ENCODE peak calls at places on chromosomes 6 and 20, in five cellular contexts. C is mucosa of descending colon, M is tibial nerve, W is pancreas, K is body of pancreas. U is an unnamed sample. For H3K4me1, the result is how much of the 10 kb centered on the place peaks cover.

GRCh38 chr6:96877151-96877550 is 20.5 kb downstream of the NDUFAF4 start:
- DNase-seq in C (no peak), M (no peak), W (no peak), K (no peak), U (no peak)

GRCh38 chr6:38233161-38233791 is 406.5 kb downstream of the BTBD9 start:
- DNase-seq in C (no peak), M (no peak), W (no peak), K (no peak), U (no peak)

GRCh38 chr6:15522856-15523529 is 139.8 kb downstream of the DTNBP1 start:
- DNase-seq in C (no peak), M (no peak), W (no peak), K (no peak), U (no peak)

GRCh38 chr6:167714166-167714565 is 112.5 kb upstream of the AFDN start:
- DNase-seq in C (no peak), M (no peak), W (no peak), K (no peak), U (no peak)

GRCh38 chr20:48155231-48155630 is 369.9 kb upstream of the SULF2 start:
- DNase-seq in C (no peak), M (no peak), W (no peak), K (peak), U (no peak)

GRCh38 chr20:4160761-4161305 is 145.5 kb upstream of the RNF24 start:
- DNase-seq in C (peak), M (no peak), W (no peak), K (peak), U (no peak)

GRCh38 chr20:3166338-3166912 is 6.8 kb upstream of the FASTKD5 start:
- DNase-seq in C (no peak), M (no peak), W (peak), K (no peak), U (no peak)

GRCh38 chr6:3222506-3223038 is 4.9 kb downstream of the TUBB2B start:
- DNase-seq in C (no peak), M (no peak), W (no peak), K (no peak), U (peak)

GRCh38 chr6:7726416-7727149 is 684 bp downstream of the BMP6 start:
- DNase-seq in C (no peak), M (no peak), W (peak), K (peak), U (no peak)

GRCh38 chr6:113530769-113531168 is 326.4 kb upstream of the MARCKS start:
- DNase-seq in C (no peak), M (no peak), W (no peak), K (no peak), U (no peak)

GRCh38 chr20:59933296-59933848 is at the start of gene SYCP2:
- DNase-seq in C (peak), M (no peak), W (peak), K (peak), U (no peak)

GRCh38 chr20:32707691-32708581 is 34.2 kb upstream of the C20orf203 start:
- DNase-seq in C (no peak), M (no peak), W (no peak), K (no peak), U (no peak)

GRCh38 chr20:45355209-45355608 is 7.0 kb upstream of the SDC4 start:
- DNase-seq in C (no peak), M (no peak), W (no peak), K (no peak), U (no peak)

GRCh38 chr6:148629197-148629909 is 117.5 kb upstream of the UST start:
- DNase-seq in C (no peak), M (peak), W (no peak), K (no peak), U (no peak)

GRCh38 chr6:135086414-135086764 is 31.8 kb upstream of the HBS1L start:
- DNase-seq in C (no peak), M (no peak), W (no peak), K (no peak), U (no peak)

GRCh38 chr20:17543531-17543961 is 12.4 kb upstream of the BFSP1 start:
- DNase-seq in C (no peak), M (no peak), W (no peak), K (no peak), U (no peak)

GRCh38 chr20:12371955-12372354 is 454.3 kb downstream of the BTBD3 start:
- DNase-seq in C (no peak), M (no peak), W (no peak), K (no peak), U (no peak)

GRCh38 chr20:19783966-19784401 is 25.9 kb downstream of the RIN2 start:
- DNase-seq in C (no peak), M (no peak), W (peak), K (peak), U (peak)

GRCh38 chr6:19697744-19698290 is 139.4 kb upstream of the ID4 start:
- DNase-seq in C (no peak), M (no peak), W (no peak), K (no peak), U (no peak)

GRCh38 chr6:22613695-22614094 is 44.3 kb downstream of the HDGFL1 start:
- DNase-seq in C (no peak), M (no peak), W (no peak), K (no peak), U (no peak)

GRCh38 chr6:24522090-24522820 is 27.5 kb downstream of the ALDH5A1 start:
- DNase-seq in C (no peak), M (no peak), W (no peak), K (no peak), U (no peak)

DNA sequence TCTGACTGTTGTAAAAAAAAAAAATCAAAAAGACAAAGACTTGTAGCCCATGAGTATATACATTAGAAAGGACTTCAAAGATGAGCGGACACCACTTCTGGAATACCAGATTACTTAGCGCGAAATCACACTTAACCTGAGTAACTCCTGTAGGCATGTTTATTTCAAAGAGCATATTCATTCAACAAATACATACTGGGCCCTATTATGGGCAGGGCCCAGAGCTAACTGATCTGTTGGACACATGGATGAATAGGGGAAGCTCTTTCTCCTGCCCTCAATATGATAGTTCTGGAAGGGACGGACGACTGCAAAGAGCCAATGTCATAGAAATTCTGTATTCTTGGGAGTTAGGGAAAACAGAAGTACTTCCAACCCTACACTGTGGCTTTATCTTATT is 12.3 kb downstream of the MAN1A1 start:
- DNase-seq in C (no peak), M (no peak), W (no peak), K (no peak), U (no peak)
- H3K4me1 ChIP-seq in C (under half), M (under half), W (half or more), K (half or more), U (under half)

GRCh38 chr6:39530201-39530759 is 194.9 kb downstream of the KIF6 start:
- DNase-seq in C (peak), M (peak), W (no peak), K (no peak), U (no peak)
- H3K4me3 ChIP-seq in C (no peak), M (peak), W (no peak), K (no peak), U (no peak)

GRCh38 chr6:99152345-99152643 is 197.2 kb downstream of the FAXC start:
- DNase-seq in C (no peak), M (no peak), W (no peak), K (no peak), U (no peak)
- TF ChIP-seq CTCF in C (no peak), M (no peak), W (no peak), K (no peak), U (no peak)

DNA sequence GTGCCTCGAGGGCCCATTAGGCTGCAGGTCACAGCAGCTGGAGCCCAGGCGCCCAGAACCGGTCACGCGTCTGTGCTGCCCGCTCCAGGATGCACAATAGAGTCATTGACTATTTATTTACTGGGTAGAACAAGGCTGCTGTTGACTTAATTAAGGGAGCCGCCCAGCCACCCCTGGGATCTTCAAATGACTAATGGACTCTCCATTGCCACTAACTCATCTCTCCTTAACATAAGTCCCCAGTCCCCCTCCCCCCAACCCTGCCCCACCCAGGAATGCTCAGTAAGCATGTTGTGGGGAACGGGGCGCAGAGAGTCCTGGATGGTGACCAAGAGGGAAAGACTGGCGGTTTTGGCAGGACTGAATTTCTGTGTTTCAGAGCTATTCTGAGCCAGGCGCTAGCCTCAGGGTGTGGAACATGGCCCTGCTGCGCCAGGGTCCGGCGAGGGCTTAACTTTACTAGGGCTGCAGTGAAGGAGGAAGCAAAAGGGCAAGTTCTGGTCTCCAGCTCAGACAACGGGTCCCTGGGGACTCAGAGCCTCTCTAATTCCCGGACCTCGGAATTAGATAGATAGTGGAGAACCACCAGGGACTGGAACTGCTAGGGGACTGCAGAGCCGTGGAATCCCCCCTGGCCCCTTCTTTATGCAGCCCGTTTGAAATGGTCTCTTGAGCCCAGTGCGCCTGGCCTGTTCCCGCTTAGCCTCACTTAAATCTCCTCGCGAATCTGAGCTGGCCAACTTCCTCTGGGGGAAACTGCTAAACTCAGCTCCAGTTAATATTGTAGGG is 1.5 kb upstream of the GRIK2 start:
- DNase-seq in C (no peak), M (no peak), W (peak), K (no peak), U (no peak)
- H3K4me1 ChIP-seq in C (under half), M (under half), W (under half), K (under half), U (under half)

DNA sequence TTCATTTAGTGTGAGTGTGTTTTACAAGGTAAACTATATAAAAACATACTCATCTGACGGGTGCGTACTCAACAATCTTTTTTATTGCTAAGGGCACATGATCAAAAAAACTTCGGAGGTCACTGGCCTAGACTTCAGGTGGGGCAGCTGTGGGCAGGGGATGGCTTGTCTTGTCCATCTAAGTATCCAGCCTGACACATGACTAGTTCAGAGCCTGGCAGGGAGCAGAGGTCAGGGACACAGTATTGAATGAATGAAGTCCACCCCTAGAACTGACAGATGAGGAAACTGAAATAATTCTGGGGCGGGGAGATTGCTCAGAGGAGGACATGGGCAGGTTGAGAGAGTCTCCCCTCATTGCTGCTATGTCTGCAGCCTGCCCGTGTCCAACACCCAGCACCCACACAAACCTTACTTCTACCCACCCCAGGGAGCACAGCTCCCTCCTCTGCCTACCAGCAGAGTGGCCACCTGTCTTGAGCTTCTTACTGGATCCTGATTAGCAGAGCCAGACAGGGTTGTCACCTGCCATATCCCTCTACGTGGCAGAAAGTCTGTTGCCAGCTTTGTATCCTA is 48.9 kb downstream of the MRPL14 start:
- DNase-seq in C (no peak), M (no peak), W (no peak), K (no peak), U (no peak)
- H3K4me3 ChIP-seq in C (no peak), M (no peak), W (no peak), K (no peak), U (no peak)

U was measured in right atrium auricular region.